ENCODE peak calls at places on chromosome 13, in eight cellular contexts. One of them, this sample, is unnamed.

GRCh38 chr13:98325724-98326123 is 148.7 kb upstream of the RNF113B start:
- DNase-seq in A549: no peak
- DNase-seq in mucosa of descending colon: no peak
- DNase-seq in kidney epithelial cell: no peak
- DNase-seq in body of pancreas: no peak
- DNase-seq in coronary artery: no peak
- DNase-seq in epithelial cell of esophagus: no peak
- DNase-seq in breast epithelium: no peak
- DNase-seq in this sample: no peak

GRCh38 chr13:108777421-108778420 is 148.3 kb downstream of the MYO16 start:
- DNase-seq in kidney epithelial cell: peak
- DNase-seq in mucosa of descending colon: no peak
- DNase-seq in A549: peak
- DNase-seq in coronary artery: no peak
- DNase-seq in epithelial cell of esophagus: no peak
- DNase-seq in body of pancreas: no peak
- DNase-seq in breast epithelium: no peak
- DNase-seq in this sample: no peak

GRCh38 chr13:25132984-25133383 is 37.0 kb downstream of the PABPC3 start:
- DNase-seq in body of pancreas: no peak
- DNase-seq in kidney epithelial cell: no peak
- DNase-seq in epithelial cell of esophagus: no peak
- DNase-seq in breast epithelium: no peak
- DNase-seq in A549: no peak
- DNase-seq in coronary artery: no peak
- DNase-seq in mucosa of descending colon: no peak
- DNase-seq in this sample: no peak

GRCh38 chr13:107867701-107868661 is 347.4 kb downstream of the LIG4 start:
- DNase-seq in coronary artery: no peak
- DNase-seq in A549: no peak
- DNase-seq in kidney epithelial cell: no peak
- DNase-seq in mucosa of descending colon: no peak
- DNase-seq in breast epithelium: no peak
- DNase-seq in body of pancreas: peak
- DNase-seq in epithelial cell of esophagus: peak
- DNase-seq in this sample: no peak

GRCh38 chr13:23608704-23609413 is 38.6 kb downstream of the TNFRSF19 start:
- DNase-seq in mucosa of descending colon: peak
- DNase-seq in breast epithelium: no peak
- DNase-seq in A549: no peak
- DNase-seq in body of pancreas: peak
- DNase-seq in coronary artery: no peak
- DNase-seq in kidney epithelial cell: no peak
- DNase-seq in epithelial cell of esophagus: no peak
- DNase-seq in this sample: peak

GRCh38 chr13:40666905-40667621 is 622 bp upstream of the FOXO1 start:
- DNase-seq in mucosa of descending colon: peak
- DNase-seq in breast epithelium: no peak
- DNase-seq in kidney epithelial cell: no peak
- DNase-seq in A549: peak
- DNase-seq in epithelial cell of esophagus: no peak
- DNase-seq in body of pancreas: peak
- DNase-seq in coronary artery: peak
- DNase-seq in this sample: peak

GRCh38 chr13:40206241-40207109 is 460.0 kb downstream of the FOXO1 start:
- DNase-seq in breast epithelium: no peak
- DNase-seq in A549: no peak
- DNase-seq in mucosa of descending colon: no peak
- DNase-seq in kidney epithelial cell: peak
- DNase-seq in coronary artery: no peak
- DNase-seq in body of pancreas: peak
- DNase-seq in epithelial cell of esophagus: peak
- DNase-seq in this sample: no peak

GRCh38 chr13:66339214-66339613 is 890.9 kb downstream of the PCDH9 start:
- DNase-seq in mucosa of descending colon: no peak
- DNase-seq in kidney epithelial cell: no peak
- DNase-seq in coronary artery: no peak
- DNase-seq in A549: no peak
- DNase-seq in breast epithelium: no peak
- DNase-seq in epithelial cell of esophagus: no peak
- DNase-seq in body of pancreas: no peak
- DNase-seq in this sample: no peak

GRCh38 chr13:93951153-93951552 is 528.3 kb downstream of the DCT start:
- DNase-seq in A549: no peak
- DNase-seq in mucosa of descending colon: no peak
- DNase-seq in breast epithelium: no peak
- DNase-seq in body of pancreas: no peak
- DNase-seq in epithelial cell of esophagus: peak
- DNase-seq in kidney epithelial cell: no peak
- DNase-seq in coronary artery: no peak
- DNase-seq in this sample: no peak

GRCh38 chr13:72820156-72820897 is 38.4 kb downstream of the PIBF1 start:
- DNase-seq in A549: no peak
- DNase-seq in mucosa of descending colon: no peak
- DNase-seq in body of pancreas: no peak
- DNase-seq in epithelial cell of esophagus: peak
- DNase-seq in coronary artery: no peak
- DNase-seq in breast epithelium: no peak
- DNase-seq in kidney epithelial cell: no peak
- DNase-seq in this sample: no peak

GRCh38 chr13:25286308-25286968 is 850 bp downstream of the MTMR6 start:
- DNase-seq in A549: no peak
- DNase-seq in coronary artery: no peak
- DNase-seq in body of pancreas: peak
- DNase-seq in breast epithelium: no peak
- DNase-seq in kidney epithelial cell: no peak
- DNase-seq in mucosa of descending colon: no peak
- DNase-seq in epithelial cell of esophagus: peak
- DNase-seq in this sample: no peak

GRCh38 chr13:85618514-85618913 is 180.7 kb downstream of the SLITRK6 start:
- DNase-seq in coronary artery: no peak
- DNase-seq in epithelial cell of esophagus: no peak
- DNase-seq in breast epithelium: no peak
- DNase-seq in body of pancreas: no peak
- DNase-seq in A549: no peak
- DNase-seq in kidney epithelial cell: no peak
- DNase-seq in mucosa of descending colon: no peak
- DNase-seq in this sample: no peak

GRCh38 chr13:29679357-29680050 is 84.0 kb upstream of the SLC7A1 start:
- DNase-seq in epithelial cell of esophagus: no peak
- DNase-seq in A549: no peak
- DNase-seq in kidney epithelial cell: no peak
- DNase-seq in body of pancreas: peak
- DNase-seq in breast epithelium: no peak
- DNase-seq in coronary artery: no peak
- DNase-seq in mucosa of descending colon: no peak
- DNase-seq in this sample: peak

GRCh38 chr13:23292596-23292995 is 111.8 kb downstream of the SGCG start:
- DNase-seq in A549: no peak
- DNase-seq in body of pancreas: no peak
- DNase-seq in mucosa of descending colon: no peak
- DNase-seq in kidney epithelial cell: no peak
- DNase-seq in epithelial cell of esophagus: no peak
- DNase-seq in breast epithelium: no peak
- DNase-seq in coronary artery: no peak
- DNase-seq in this sample: no peak

GRCh38 chr13:98528663-98529064 is 48.2 kb downstream of the STK24 start:
- DNase-seq in coronary artery: no peak
- DNase-seq in breast epithelium: no peak
- DNase-seq in kidney epithelial cell: no peak
- DNase-seq in epithelial cell of esophagus: peak
- DNase-seq in body of pancreas: no peak
- DNase-seq in A549: no peak
- DNase-seq in mucosa of descending colon: no peak
- DNase-seq in this sample: no peak

GRCh38 chr13:46491641-46492040 is 61.3 kb upstream of the LRCH1 start:
- DNase-seq in body of pancreas: no peak
- DNase-seq in epithelial cell of esophagus: no peak
- DNase-seq in A549: no peak
- DNase-seq in breast epithelium: no peak
- DNase-seq in kidney epithelial cell: no peak
- DNase-seq in coronary artery: no peak
- DNase-seq in mucosa of descending colon: no peak
- DNase-seq in this sample: no peak

GRCh38 chr13:109700176-109700575 is 86.2 kb downstream of the IRS2 start:
- DNase-seq in mucosa of descending colon: peak
- DNase-seq in coronary artery: no peak
- DNase-seq in body of pancreas: peak
- DNase-seq in kidney epithelial cell: peak
- DNase-seq in A549: no peak
- DNase-seq in breast epithelium: no peak
- DNase-seq in epithelial cell of esophagus: peak
- DNase-seq in this sample: peak

GRCh38 chr13:112954488-112955270 is 14.3 kb upstream of the MCF2L start:
- DNase-seq in breast epithelium: no peak
- DNase-seq in epithelial cell of esophagus: no peak
- DNase-seq in A549: no peak
- DNase-seq in kidney epithelial cell: no peak
- DNase-seq in mucosa of descending colon: no peak
- DNase-seq in coronary artery: no peak
- DNase-seq in body of pancreas: no peak
- DNase-seq in this sample: no peak

GRCh38 chr13:71758823-71759222 is 108.2 kb downstream of the DACH1 start:
- DNase-seq in kidney epithelial cell: peak
- DNase-seq in epithelial cell of esophagus: peak
- DNase-seq in breast epithelium: no peak
- DNase-seq in A549: no peak
- DNase-seq in mucosa of descending colon: no peak
- DNase-seq in coronary artery: no peak
- DNase-seq in body of pancreas: no peak
- DNase-seq in this sample: no peak

GRCh38 chr13:109344552-109345157 is 441.7 kb downstream of the IRS2 start:
- DNase-seq in breast epithelium: no peak
- DNase-seq in A549: peak
- DNase-seq in mucosa of descending colon: no peak
- DNase-seq in epithelial cell of esophagus: peak
- DNase-seq in kidney epithelial cell: peak
- DNase-seq in coronary artery: no peak
- DNase-seq in body of pancreas: no peak
- DNase-seq in this sample: no peak

GRCh38 chr13:110340812-110341444 is 33.8 kb downstream of the COL4A2 start:
- DNase-seq in breast epithelium: no peak
- DNase-seq in mucosa of descending colon: peak
- DNase-seq in body of pancreas: peak
- DNase-seq in kidney epithelial cell: no peak
- DNase-seq in A549: no peak
- DNase-seq in coronary artery: peak
- DNase-seq in epithelial cell of esophagus: peak
- DNase-seq in this sample: peak

GRCh38 chr13:106474906-106475305 is 60.6 kb downstream of the EFNB2 start:
- DNase-seq in body of pancreas: no peak
- DNase-seq in coronary artery: no peak
- DNase-seq in breast epithelium: no peak
- DNase-seq in A549: no peak
- DNase-seq in epithelial cell of esophagus: no peak
- DNase-seq in mucosa of descending colon: no peak
- DNase-seq in kidney epithelial cell: no peak
- DNase-seq in this sample: no peak

GRCh38 chr13:22232186-22232585 is 561.3 kb downstream of the FGF9 start:
- DNase-seq in kidney epithelial cell: no peak
- DNase-seq in A549: no peak
- DNase-seq in body of pancreas: no peak
- DNase-seq in mucosa of descending colon: no peak
- DNase-seq in coronary artery: no peak
- DNase-seq in breast epithelium: no peak
- DNase-seq in epithelial cell of esophagus: no peak
- DNase-seq in this sample: no peak

GRCh38 chr13:88196106-88196505 is 524.9 kb downstream of the SLITRK5 start:
- DNase-seq in mucosa of descending colon: no peak
- DNase-seq in body of pancreas: no peak
- DNase-seq in A549: no peak
- DNase-seq in coronary artery: no peak
- DNase-seq in epithelial cell of esophagus: no peak
- DNase-seq in breast epithelium: no peak
- DNase-seq in kidney epithelial cell: no peak
- DNase-seq in this sample: no peak
- TF ChIP-seq CTCF in mucosa of descending colon: no peak
- TF ChIP-seq CTCF in body of pancreas: no peak
- TF ChIP-seq CTCF in A549: no peak
- TF ChIP-seq CTCF in coronary artery: no peak
- TF ChIP-seq CTCF in epithelial cell of esophagus: no peak
- TF ChIP-seq CTCF in breast epithelium: no peak
- TF ChIP-seq CTCF in kidney epithelial cell: no peak
- TF ChIP-seq CTCF in this sample: no peak

GRCh38 chr13:44274838-44275237 is 98.8 kb upstream of the SERP2 start:
- DNase-seq in mucosa of descending colon: no peak
- DNase-seq in epithelial cell of esophagus: no peak
- DNase-seq in A549: no peak
- DNase-seq in kidney epithelial cell: no peak
- DNase-seq in breast epithelium: no peak
- DNase-seq in body of pancreas: no peak
- DNase-seq in coronary artery: peak
- DNase-seq in this sample: no peak
- H3K4me3 ChIP-seq in mucosa of descending colon: no peak
- H3K4me3 ChIP-seq in epithelial cell of esophagus: no peak
- H3K4me3 ChIP-seq in A549: no peak
- H3K4me3 ChIP-seq in kidney epithelial cell: no peak
- H3K4me3 ChIP-seq in breast epithelium: peak
- H3K4me3 ChIP-seq in body of pancreas: no peak
- H3K4me3 ChIP-seq in coronary artery: peak
- H3K4me3 ChIP-seq in this sample: no peak

GRCh38 chr13:27619711-27620376 is 485 bp downstream of the LNX2 start:
- DNase-seq in mucosa of descending colon: peak
- DNase-seq in body of pancreas: no peak
- DNase-seq in epithelial cell of esophagus: no peak
- DNase-seq in kidney epithelial cell: no peak
- DNase-seq in breast epithelium: peak
- DNase-seq in A549: peak
- DNase-seq in coronary artery: no peak
- DNase-seq in this sample: peak
- TF ChIP-seq CTCF in mucosa of descending colon: no peak
- TF ChIP-seq CTCF in body of pancreas: peak
- TF ChIP-seq CTCF in epithelial cell of esophagus: no peak
- TF ChIP-seq CTCF in kidney epithelial cell: peak
- TF ChIP-seq CTCF in breast epithelium: no peak
- TF ChIP-seq CTCF in A549: no peak
- TF ChIP-seq CTCF in coronary artery: peak
- TF ChIP-seq CTCF in this sample: peak

GRCh38 chr13:99958402-99959126 is 13.0 kb downstream of the ZIC5 start:
- DNase-seq in body of pancreas: no peak
- DNase-seq in A549: no peak
- DNase-seq in coronary artery: peak
- DNase-seq in mucosa of descending colon: no peak
- DNase-seq in epithelial cell of esophagus: no peak
- DNase-seq in kidney epithelial cell: no peak
- DNase-seq in breast epithelium: no peak
- DNase-seq in this sample: no peak

GRCh38 chr13:99955107-99955746 is 16.3 kb downstream of the ZIC5 start:
- DNase-seq in mucosa of descending colon: no peak
- DNase-seq in breast epithelium: no peak
- DNase-seq in coronary artery: peak
- DNase-seq in A549: no peak
- DNase-seq in kidney epithelial cell: no peak
- DNase-seq in body of pancreas: no peak
- DNase-seq in epithelial cell of esophagus: no peak
- DNase-seq in this sample: no peak

GRCh38 chr13:99959127-99959529 is 12.4 kb downstream of the ZIC5 start:
- DNase-seq in coronary artery: no peak
- DNase-seq in breast epithelium: no peak
- DNase-seq in epithelial cell of esophagus: no peak
- DNase-seq in mucosa of descending colon: no peak
- DNase-seq in A549: no peak
- DNase-seq in kidney epithelial cell: no peak
- DNase-seq in body of pancreas: no peak
- DNase-seq in this sample: no peak

GRCh38 chr13:99955747-99956472 is 15.7 kb downstream of the ZIC5 start:
- DNase-seq in breast epithelium: no peak
- DNase-seq in A549: no peak
- DNase-seq in body of pancreas: no peak
- DNase-seq in epithelial cell of esophagus: no peak
- DNase-seq in mucosa of descending colon: no peak
- DNase-seq in coronary artery: peak
- DNase-seq in kidney epithelial cell: no peak
- DNase-seq in this sample: no peak

GRCh38 chr13:99956473-99957349 is 14.9 kb downstream of the ZIC5 start:
- DNase-seq in body of pancreas: no peak
- DNase-seq in kidney epithelial cell: no peak
- DNase-seq in breast epithelium: no peak
- DNase-seq in epithelial cell of esophagus: no peak
- DNase-seq in mucosa of descending colon: no peak
- DNase-seq in coronary artery: peak
- DNase-seq in A549: no peak
- DNase-seq in this sample: no peak
- H3K4me3 ChIP-seq in body of pancreas: no peak
- H3K4me3 ChIP-seq in kidney epithelial cell: no peak
- H3K4me3 ChIP-seq in breast epithelium: peak
- H3K4me3 ChIP-seq in epithelial cell of esophagus: no peak
- H3K4me3 ChIP-seq in mucosa of descending colon: no peak
- H3K4me3 ChIP-seq in coronary artery: peak
- H3K4me3 ChIP-seq in A549: no peak
- H3K4me3 ChIP-seq in this sample: peak

This sample was measured in heart right ventricle.